ENCODE peak calls at places on chromosome 11, in six cellular contexts. Q is tibial nerve; T is CD4-positive, CD25-positive, alpha-beta regulatory T cell; M is naive thymus-derived CD4-positive, alpha-beta T cell; X is small intestine; P is heart left ventricle. W is an unnamed sample. For H3K9me3, the result is how much of the 10 kb centered on the place peaks cover.

GRCh38 chr11:129853508-129854228 is 38.0 kb downstream of the TMEM45B start:
- DNase-seq in Q (no peak), T (peak), M (peak), X (peak), P (no peak), W (no peak)

GRCh38 chr11:101912823-101913284 is 2.0 kb upstream of the CEP126 start:
- DNase-seq in Q (no peak), T (no peak), M (no peak), X (no peak), P (no peak), W (no peak)

GRCh38 chr11:17494019-17494418 is 17.4 kb upstream of the ABCC8 start:
- DNase-seq in Q (no peak), T (no peak), M (no peak), X (no peak), P (no peak), W (no peak)

GRCh38 chr11:74085542-74085892 is 76.6 kb upstream of the UCP3 start:
- DNase-seq in Q (no peak), T (peak), M (no peak), X (no peak), P (no peak), W (no peak)

GRCh38 chr11:66593303-66593635 is 284 bp downstream of the CCS start:
- DNase-seq in Q (no peak), T (no peak), M (no peak), X (peak), P (no peak), W (no peak)

GRCh38 chr11:10487002-10487647 is 32.1 kb downstream of the AMPD3 start:
- DNase-seq in Q (no peak), T (no peak), M (no peak), X (no peak), P (no peak), W (no peak)

GRCh38 chr11:34072831-34073230 is 21.3 kb downstream of the CAPRIN1 start:
- DNase-seq in Q (no peak), T (no peak), M (no peak), X (no peak), P (no peak), W (no peak)

GRCh38 chr11:86101941-86102407 is 33.1 kb upstream of the PICALM start:
- DNase-seq in Q (no peak), T (no peak), M (no peak), X (no peak), P (no peak), W (no peak)

GRCh38 chr11:100890779-100891178 is 203.7 kb downstream of the ARHGAP42 start:
- DNase-seq in Q (no peak), T (no peak), M (no peak), X (no peak), P (no peak), W (no peak)

GRCh38 chr11:84722583-84723108 is 904.5 kb downstream of the DLG2 start:
- DNase-seq in Q (no peak), T (no peak), M (no peak), X (no peak), P (no peak), W (no peak)

GRCh38 chr11:94968334-94968958 is 4.9 kb downstream of the CWC15 start:
- DNase-seq in Q (no peak), T (peak), M (no peak), X (no peak), P (no peak), W (no peak)

GRCh38 chr11:94581926-94582325 is 14.8 kb downstream of the PIWIL4 start:
- DNase-seq in Q (no peak), T (no peak), M (no peak), X (no peak), P (no peak), W (no peak)

GRCh38 chr11:102623998-102624397 is 1.1 kb downstream of the MMP20 start:
- DNase-seq in Q (no peak), T (no peak), M (no peak), X (no peak), P (no peak), W (no peak)

GRCh38 chr11:1178906-1179305 is 21.2 kb downstream of the MUC5AC start:
- DNase-seq in Q (no peak), T (no peak), M (no peak), X (no peak), P (no peak), W (no peak)

GRCh38 chr11:32597914-32598313 is 14.3 kb downstream of the EIF3M start:
- DNase-seq in Q (no peak), T (no peak), M (no peak), X (no peak), P (no peak), W (no peak)

GRCh38 chr11:119093951-119094815 is 7.5 kb downstream of the DPAGT1 start:
- DNase-seq in Q (peak), T (peak), M (no peak), X (no peak), P (no peak), W (peak)

GRCh38 chr11:16881074-16881709 is 133.0 kb downstream of the PLEKHA7 start:
- DNase-seq in Q (no peak), T (no peak), M (no peak), X (peak), P (peak), W (no peak)

GRCh38 chr11:64396079-64396591 is 37.2 kb downstream of the RPS6KA4 start:
- DNase-seq in Q (no peak), T (no peak), M (no peak), X (no peak), P (peak), W (no peak)
- H3K9me3 ChIP-seq in Q (under half), T (under half), M (under half), X (under half), P (under half), W (under half)

GRCh38 chr11:28835317-28835716 is 727.1 kb downstream of the METTL15 start:
- DNase-seq in Q (no peak), T (no peak), M (no peak), X (no peak), P (no peak), W (no peak)

GRCh38 chr11:28837599-28837998 is 729.4 kb downstream of the METTL15 start:
- DNase-seq in Q (no peak), T (no peak), M (no peak), X (no peak), P (no peak), W (no peak)

GRCh38 chr11:28835790-28836189 is 727.6 kb downstream of the METTL15 start:
- DNase-seq in Q (no peak), T (no peak), M (no peak), X (no peak), P (no peak), W (no peak)

GRCh38 chr11:28834877-28835276 is 726.7 kb downstream of the METTL15 start:
- DNase-seq in Q (no peak), T (no peak), M (no peak), X (no peak), P (no peak), W (no peak)

DNA sequence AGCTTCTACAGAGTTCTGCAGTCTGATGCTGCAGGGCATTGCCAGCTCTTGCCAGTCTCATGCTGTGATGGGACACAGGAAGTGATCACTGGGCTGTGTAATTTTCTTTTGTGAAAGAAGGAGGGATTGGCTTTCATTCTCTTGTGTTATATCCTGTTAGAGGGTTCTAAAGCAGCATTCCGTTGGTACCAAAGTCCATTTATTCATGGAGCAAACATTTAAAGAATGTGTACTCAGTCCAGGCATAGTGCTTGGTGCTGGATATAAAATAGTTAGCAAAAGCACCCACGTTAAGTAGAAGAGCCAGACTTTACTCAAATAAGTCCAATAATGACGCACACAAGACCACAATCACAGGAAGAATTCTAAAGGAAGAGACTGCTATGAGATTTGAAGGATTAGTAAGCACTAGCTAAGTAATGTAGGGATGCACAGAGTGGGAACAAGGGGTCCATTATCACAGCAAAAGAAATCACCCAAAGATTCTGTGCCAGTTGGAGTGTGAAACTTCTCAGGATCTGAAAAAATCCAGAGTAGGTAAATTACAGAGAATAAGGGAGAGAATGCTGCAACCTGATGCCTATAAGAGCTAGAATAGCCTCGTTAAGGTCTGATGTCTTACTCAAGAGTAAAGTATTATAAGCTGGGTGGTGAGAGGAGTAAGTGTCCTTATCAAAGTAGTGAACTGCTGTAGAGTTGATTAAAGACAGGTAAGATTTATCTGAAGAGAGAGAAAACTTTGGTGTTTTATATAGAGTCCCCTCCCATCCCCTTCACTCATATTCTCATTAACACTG is 728.3 kb downstream of the METTL15 start:
- DNase-seq in Q (no peak), T (no peak), M (no peak), X (no peak), P (no peak), W (no peak)
- H3K9me3 ChIP-seq in Q (under half), T (under half), M (under half), X (under half), P (under half), W (under half)

GRCh38 chr11:112212290-112212689 is 13.9 kb upstream of the PTS start:
- DNase-seq in Q (no peak), T (no peak), M (no peak), X (no peak), P (no peak), W (no peak)
- H3K9me3 ChIP-seq in Q (under half), T (under half), M (under half), X (under half), P (under half), W (under half)

GRCh38 chr11:133530501-133530835 is 1.8 kb downstream of the OPCML start:
- DNase-seq in Q (no peak), T (no peak), M (no peak), X (no peak), P (no peak), W (no peak)
- H3K9me3 ChIP-seq in Q (under half), T (under half), M (under half), X (under half), P (under half), W (under half)

GRCh38 chr11:114621950-114622809 is 26.6 kb upstream of the NXPE4 start:
- DNase-seq in Q (no peak), T (no peak), M (no peak), X (no peak), P (no peak), W (no peak)

GRCh38 chr11:114623720-114624119 is 28.1 kb upstream of the NXPE4 start:
- DNase-seq in Q (no peak), T (no peak), M (no peak), X (no peak), P (no peak), W (no peak)

GRCh38 chr11:114622858-114623257 is 27.3 kb upstream of the NXPE4 start:
- DNase-seq in Q (no peak), T (no peak), M (no peak), X (no peak), P (no peak), W (no peak)

GRCh38 chr11:114619659-114620173 is 24.1 kb upstream of the NXPE4 start:
- DNase-seq in Q (no peak), T (no peak), M (no peak), X (no peak), P (no peak), W (no peak)

DNA sequence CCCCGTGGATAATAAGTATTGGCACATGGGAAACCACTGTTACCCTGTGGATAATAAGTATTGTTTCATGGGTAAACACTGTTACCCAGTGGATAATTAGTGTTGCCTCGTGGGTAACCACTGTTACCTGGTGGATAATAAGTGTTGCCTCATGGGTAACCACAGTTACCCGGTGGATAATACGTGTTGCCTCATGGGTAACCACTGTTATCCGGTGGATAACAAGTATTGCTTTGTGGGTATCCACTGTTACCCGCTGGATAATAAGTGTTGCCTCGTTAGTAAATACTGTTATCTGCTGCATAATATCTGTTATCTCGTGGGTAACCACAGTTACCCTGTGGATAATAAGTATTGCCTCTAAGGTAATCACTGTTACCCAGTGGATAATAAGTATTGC is 25.5 kb upstream of the NXPE4 start:
- DNase-seq in Q (no peak), T (no peak), M (no peak), X (no peak), P (no peak), W (no peak)
- H3K9me3 ChIP-seq in Q (under half), T (under half), M (under half), X (under half), P (under half), W (under half)

GRCh38 chr11:48263416-48263911 is at the start of gene OR4X1:
- DNase-seq in Q (no peak), T (no peak), M (no peak), X (no peak), P (no peak), W (no peak)
- H3K9me3 ChIP-seq in Q (under half), T (under half), M (under half), X (under half), P (under half), W (under half)

W was measured in T-helper 17 cell.